ENCODE peak calls at places on chromosomes 16 and 17, in five cellular contexts. X is RWPE1, L is IMR-90, U is epithelial cell of esophagus, M is AG10803. Q is an unnamed sample.
A peak's percentile ranks its signal among the peaks of the same experiment; 100 is the strongest.

GRCh38 chr17:49513616-49514373 is 18.7 kb downstream of the NGFR start:
- DNase-seq in X (no peak), L (no peak), U (no peak), M (no peak), Q (no peak)

GRCh38 chr17:79364695-79365094 is 246.2 kb downstream of the RBFOX3 start:
- DNase-seq in X (no peak), L (no peak), U (no peak), M (no peak), Q (no peak)

GRCh38 chr16:80852261-80852872 is 48.0 kb upstream of the CDYL2 start:
- DNase-seq in X (peak; percentile 5), L (peak; percentile 28), U (peak; percentile 43), M (peak; percentile 29), Q (peak; percentile 16)

GRCh38 chr17:45908935-45909334 is 14.6 kb downstream of the MAPT start:
- DNase-seq in X (no peak), L (no peak), U (no peak), M (no peak), Q (no peak)

GRCh38 chr17:28505986-28506665 is at the start of gene FOXN1:
- DNase-seq in X (peak; percentile 76), L (no peak), U (peak; percentile 87), M (no peak), Q (peak; percentile 21)

GRCh38 chr17:66275651-66276050 is 26.8 kb upstream of the PRKCA start:
- DNase-seq in X (peak; percentile 80), L (peak; percentile 97), U (peak; percentile 96), M (peak; percentile 90), Q (peak; percentile 77)

GRCh38 chr17:62616993-62617893 is 10.2 kb upstream of the MRC2 start:
- DNase-seq in X (no peak), L (peak; percentile 56), U (no peak), M (no peak), Q (no peak)

GRCh38 chr17:682150-682549 is 32.5 kb downstream of the VPS53 start:
- DNase-seq in X (no peak), L (no peak), U (no peak), M (no peak), Q (no peak)

GRCh38 chr16:27267037-27267677 is 1.4 kb downstream of the NSMCE1 start:
- DNase-seq in X (no peak), L (no peak), U (no peak), M (no peak), Q (no peak)

GRCh38 chr16:77288222-77288621 is 89.0 kb downstream of the SYCE1L start:
- DNase-seq in X (peak; percentile 8), L (peak; percentile 85), U (peak; percentile 86), M (peak; percentile 86), Q (peak; percentile 41)

GRCh38 chr16:84754353-84754856 is 54.6 kb downstream of the USP10 start:
- DNase-seq in X (peak; percentile 70), L (peak; percentile 93), U (peak; percentile 86), M (peak; percentile 88), Q (peak; percentile 53)

GRCh38 chr16:23640669-23640958 is 496 bp downstream of the PALB2 start:
- DNase-seq in X (peak; percentile 44), L (no peak), U (peak; percentile 10), M (peak; percentile 1), Q (no peak)

GRCh38 chr16:70433456-70434103 is 5.3 kb downstream of the ST3GAL2 start:
- DNase-seq in X (no peak), L (peak; percentile 87), U (peak; percentile 24), M (peak; percentile 85), Q (no peak)

GRCh38 chr17:68288804-68289203 is 2.1 kb downstream of the SLC16A6 start:
- DNase-seq in X (no peak), L (no peak), U (no peak), M (no peak), Q (no peak)

GRCh38 chr16:89330177-89330856 is 112.8 kb downstream of the ZNF778 start:
- DNase-seq in X (peak; percentile 90), L (peak; percentile 52), U (peak; percentile 86), M (no peak), Q (peak; percentile 84)

GRCh38 chr17:44776628-44777393 is 18.0 kb downstream of the ADAM11 start:
- DNase-seq in X (no peak), L (no peak), U (no peak), M (no peak), Q (no peak)

GRCh38 chr17:30084773-30085172 is 31.8 kb upstream of the NSRP1 start:
- DNase-seq in X (no peak), L (no peak), U (no peak), M (no peak), Q (no peak)

GRCh38 chr16:81237282-81237681 is 1.2 kb upstream of the BCO1 start:
- DNase-seq in X (no peak), L (no peak), U (peak; percentile 44), M (peak; percentile 5), Q (no peak)

GRCh38 chr16:53282975-53283946 is 151.0 kb upstream of the RBL2 start:
- DNase-seq in X (peak; percentile 42), L (peak; percentile 49), U (peak; percentile 51), M (peak; percentile 59), Q (peak; percentile 6)

GRCh38 chr17:63440127-63440769 is 5.9 kb downstream of the CYB561 start:
- DNase-seq in X (no peak), L (no peak), U (no peak), M (no peak), Q (no peak)

GRCh38 chr17:21354796-21355385 is 21.3 kb upstream of the KCNJ12 start:
- DNase-seq in X (no peak), L (no peak), U (no peak), M (no peak), Q (no peak)

GRCh38 chr16:3983081-3983520 is 102.6 kb upstream of the CREBBP start:
- DNase-seq in X (peak; percentile 80), L (peak; percentile 69), U (peak; percentile 79), M (peak; percentile 54), Q (peak; percentile 8)

GRCh38 chr17:77887464-77888241 is 70.8 kb upstream of the TNRC6C start:
- DNase-seq in X (peak; percentile 30), L (peak; percentile 76), U (no peak), M (peak; percentile 77), Q (no peak)

GRCh38 chr17:63961355-63962207 is 11.1 kb downstream of the SCN4A start:
- DNase-seq in X (peak; percentile 80), L (peak; percentile 53), U (peak; percentile 66), M (peak; percentile 37), Q (no peak)

GRCh38 chr16:77387810-77388209 is 47.0 kb downstream of the ADAMTS18 start:
- DNase-seq in X (no peak), L (no peak), U (peak; percentile 23), M (no peak), Q (no peak)

GRCh38 chr17:27276653-27277156 is 17.2 kb upstream of the WSB1 start:
- DNase-seq in X (no peak), L (peak; percentile 65), U (no peak), M (no peak), Q (no peak)

Q was measured in foreskin keratinocyte.